ENCODE peak calls at places on chromosome 5, in seven cellular contexts. One of them, this sample, is unnamed.

GRCh38 chr5:158351485-158352140 is 492.7 kb upstream of the CLINT1 start:
- DNase-seq in osteoblast: no peak
- DNase-seq in lung: no peak
- DNase-seq in left ventricle myocardium inferior: no peak
- DNase-seq in HepG2: no peak
- DNase-seq in astrocyte: no peak
- DNase-seq in right cardiac atrium: no peak
- DNase-seq in this sample: no peak

GRCh38 chr5:16037121-16037520 is 142.5 kb downstream of the MARCHF11 start:
- DNase-seq in astrocyte: no peak
- DNase-seq in left ventricle myocardium inferior: no peak
- DNase-seq in osteoblast: no peak
- DNase-seq in HepG2: no peak
- DNase-seq in right cardiac atrium: no peak
- DNase-seq in lung: no peak
- DNase-seq in this sample: no peak

GRCh38 chr5:31935702-31936347 is 238.3 kb downstream of the GOLPH3 start:
- DNase-seq in lung: peak; percentile 51
- DNase-seq in right cardiac atrium: no peak
- DNase-seq in osteoblast: no peak
- DNase-seq in HepG2: no peak
- DNase-seq in astrocyte: no peak
- DNase-seq in left ventricle myocardium inferior: no peak
- DNase-seq in this sample: no peak

GRCh38 chr5:180601591-180602480 is 10.5 kb upstream of the SCGB3A1 start:
- DNase-seq in HepG2: no peak
- DNase-seq in lung: no peak
- DNase-seq in astrocyte: no peak
- DNase-seq in right cardiac atrium: peak; percentile 53
- DNase-seq in left ventricle myocardium inferior: no peak
- DNase-seq in osteoblast: peak; percentile 82
- DNase-seq in this sample: no peak

GRCh38 chr5:3858524-3858923 is 262.9 kb downstream of the IRX1 start:
- DNase-seq in osteoblast: no peak
- DNase-seq in right cardiac atrium: no peak
- DNase-seq in HepG2: no peak
- DNase-seq in lung: no peak
- DNase-seq in left ventricle myocardium inferior: no peak
- DNase-seq in astrocyte: no peak
- DNase-seq in this sample: no peak

GRCh38 chr5:1005904-1006655 is 2.5 kb upstream of the NKD2 start:
- DNase-seq in left ventricle myocardium inferior: peak; percentile 12
- DNase-seq in HepG2: no peak
- DNase-seq in lung: peak; percentile 26
- DNase-seq in right cardiac atrium: no peak
- DNase-seq in osteoblast: peak; percentile 92
- DNase-seq in astrocyte: no peak
- DNase-seq in this sample: no peak

GRCh38 chr5:31671339-31671741 is 32.4 kb downstream of the PDZD2 start:
- DNase-seq in astrocyte: peak; percentile 11
- DNase-seq in lung: no peak
- DNase-seq in right cardiac atrium: peak; percentile 58
- DNase-seq in osteoblast: no peak
- DNase-seq in HepG2: no peak
- DNase-seq in left ventricle myocardium inferior: peak; percentile 39
- DNase-seq in this sample: no peak

GRCh38 chr5:125461641-125462072 is 715.2 kb upstream of the ZNF608 start:
- DNase-seq in astrocyte: peak; percentile 23
- DNase-seq in right cardiac atrium: no peak
- DNase-seq in osteoblast: no peak
- DNase-seq in HepG2: no peak
- DNase-seq in lung: no peak
- DNase-seq in left ventricle myocardium inferior: no peak
- DNase-seq in this sample: no peak

GRCh38 chr5:95448836-95449235 is 57.7 kb downstream of the FAM81B start:
- DNase-seq in right cardiac atrium: no peak
- DNase-seq in astrocyte: no peak
- DNase-seq in lung: no peak
- DNase-seq in HepG2: no peak
- DNase-seq in osteoblast: no peak
- DNase-seq in left ventricle myocardium inferior: no peak
- DNase-seq in this sample: no peak

GRCh38 chr5:78958672-78959410 is 26.3 kb downstream of the ARSB start:
- DNase-seq in lung: no peak
- DNase-seq in astrocyte: no peak
- DNase-seq in right cardiac atrium: no peak
- DNase-seq in left ventricle myocardium inferior: no peak
- DNase-seq in HepG2: peak; percentile 41
- DNase-seq in osteoblast: no peak
- DNase-seq in this sample: no peak

GRCh38 chr5:1519631-1520141 is 4.1 kb downstream of the LPCAT1 start:
- DNase-seq in osteoblast: peak; percentile 58
- DNase-seq in right cardiac atrium: peak; percentile 40
- DNase-seq in left ventricle myocardium inferior: no peak
- DNase-seq in HepG2: no peak
- DNase-seq in astrocyte: no peak
- DNase-seq in lung: peak; percentile 26
- DNase-seq in this sample: no peak

GRCh38 chr5:154858972-154859950 is 834 bp downstream of the CNOT8 start:
- DNase-seq in left ventricle myocardium inferior: no peak
- DNase-seq in astrocyte: no peak
- DNase-seq in HepG2: no peak
- DNase-seq in right cardiac atrium: no peak
- DNase-seq in osteoblast: peak; percentile 11
- DNase-seq in lung: no peak
- DNase-seq in this sample: no peak

GRCh38 chr5:180135128-180135955 is 63.8 kb upstream of the RNF130 start:
- DNase-seq in astrocyte: peak; percentile 81
- DNase-seq in left ventricle myocardium inferior: no peak
- DNase-seq in right cardiac atrium: no peak
- DNase-seq in osteoblast: peak; percentile 99
- DNase-seq in HepG2: no peak
- DNase-seq in lung: no peak
- DNase-seq in this sample: no peak

GRCh38 chr5:9924614-9925013 is 294.5 kb upstream of the TAS2R1 start:
- DNase-seq in osteoblast: peak; percentile 58
- DNase-seq in lung: no peak
- DNase-seq in HepG2: no peak
- DNase-seq in left ventricle myocardium inferior: no peak
- DNase-seq in right cardiac atrium: no peak
- DNase-seq in astrocyte: peak; percentile 98
- DNase-seq in this sample: no peak

GRCh38 chr5:171614511-171614910 is 171.1 kb upstream of the SMIM23 start:
- DNase-seq in astrocyte: no peak
- DNase-seq in HepG2: no peak
- DNase-seq in right cardiac atrium: no peak
- DNase-seq in lung: no peak
- DNase-seq in left ventricle myocardium inferior: no peak
- DNase-seq in osteoblast: no peak
- DNase-seq in this sample: no peak

GRCh38 chr5:322281-322941 is 897 bp downstream of the AHRR start:
- DNase-seq in osteoblast: peak; percentile 90
- DNase-seq in lung: no peak
- DNase-seq in left ventricle myocardium inferior: no peak
- DNase-seq in right cardiac atrium: no peak
- DNase-seq in astrocyte: no peak
- DNase-seq in HepG2: no peak
- DNase-seq in this sample: no peak

GRCh38 chr5:141816598-141817399 is 61.4 kb downstream of the PCDH1 start:
- DNase-seq in astrocyte: no peak
- DNase-seq in HepG2: no peak
- DNase-seq in lung: no peak
- DNase-seq in osteoblast: peak; percentile 58
- DNase-seq in right cardiac atrium: no peak
- DNase-seq in left ventricle myocardium inferior: no peak
- DNase-seq in this sample: no peak

GRCh38 chr5:77208507-77209163 is 1.8 kb upstream of the PDE8B start:
- DNase-seq in astrocyte: no peak
- DNase-seq in HepG2: no peak
- DNase-seq in lung: no peak
- DNase-seq in left ventricle myocardium inferior: peak; percentile 27
- DNase-seq in right cardiac atrium: no peak
- DNase-seq in osteoblast: no peak
- DNase-seq in this sample: no peak

GRCh38 chr5:123814796-123815479 is 303.0 kb downstream of the CSNK1G3 start:
- DNase-seq in left ventricle myocardium inferior: no peak
- DNase-seq in HepG2: no peak
- DNase-seq in lung: no peak
- DNase-seq in right cardiac atrium: no peak
- DNase-seq in astrocyte: peak; percentile 63
- DNase-seq in osteoblast: no peak
- DNase-seq in this sample: no peak
- H3K4me1 ChIP-seq in left ventricle myocardium inferior: peaks cover 37% of the 10 kb centered on the region
- H3K4me1 ChIP-seq in HepG2: peaks cover 3% of the 10 kb centered on the region
- H3K4me1 ChIP-seq in lung: peaks cover 7% of the 10 kb centered on the region
- H3K4me1 ChIP-seq in right cardiac atrium: peaks cover 8% of the 10 kb centered on the region
- H3K4me1 ChIP-seq in astrocyte: peaks cover 14% of the 10 kb centered on the region
- H3K4me1 ChIP-seq in osteoblast: no peaks in the 10 kb centered on the region
- H3K4me1 ChIP-seq in this sample: no peaks in the 10 kb centered on the region

GRCh38 chr5:177446184-177447065 is at the start of gene PRR7:
- DNase-seq in HepG2: no peak
- DNase-seq in left ventricle myocardium inferior: peak; percentile 60
- DNase-seq in right cardiac atrium: peak; percentile 87
- DNase-seq in lung: peak; percentile 35
- DNase-seq in osteoblast: peak; percentile 100
- DNase-seq in astrocyte: peak; percentile 62
- DNase-seq in this sample: peak; percentile 61
- H3K27ac ChIP-seq in HepG2: peak within 1 kb of the TSS; percentile 74
- H3K27ac ChIP-seq in left ventricle myocardium inferior: no peak within 1 kb of the TSS
- H3K27ac ChIP-seq in right cardiac atrium: no peak within 1 kb of the TSS
- H3K27ac ChIP-seq in lung: peak within 1 kb of the TSS; percentile 4
- H3K27ac ChIP-seq in osteoblast: peak within 1 kb of the TSS; percentile 25
- H3K27ac ChIP-seq in astrocyte: peak within 1 kb of the TSS; percentile 23
- H3K27ac ChIP-seq in this sample: peak within 1 kb of the TSS; percentile 66

DNA sequence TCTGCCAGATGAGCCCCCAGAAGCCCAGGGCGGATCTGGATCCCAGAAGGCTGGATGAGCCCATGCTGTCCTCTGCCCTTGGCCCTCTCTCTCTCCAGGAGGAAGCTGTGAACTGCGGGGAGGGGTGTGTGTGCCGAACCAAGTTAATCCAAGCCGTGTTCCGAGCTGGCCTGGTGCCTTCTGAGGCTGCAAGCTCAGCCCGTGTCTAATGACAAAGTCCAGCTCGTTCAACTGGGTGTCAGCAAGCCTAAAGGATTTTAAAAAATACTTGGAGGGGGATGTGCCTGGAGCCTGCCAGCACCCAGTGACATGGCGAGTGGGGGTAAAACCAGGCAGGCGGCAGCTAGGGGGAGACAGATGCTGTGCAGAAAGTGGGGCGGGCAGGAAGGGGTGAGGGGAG is 8.0 kb downstream of the STC2 start:
- DNase-seq in HepG2: no peak
- DNase-seq in astrocyte: no peak
- DNase-seq in right cardiac atrium: peak; percentile 92
- DNase-seq in osteoblast: no peak
- DNase-seq in lung: peak; percentile 36
- DNase-seq in left ventricle myocardium inferior: peak; percentile 85
- DNase-seq in this sample: no peak
- H3K4me1 ChIP-seq in HepG2: peaks cover 73% of the 10 kb centered on the region
- H3K4me1 ChIP-seq in astrocyte: peaks cover 43% of the 10 kb centered on the region
- H3K4me1 ChIP-seq in right cardiac atrium: peaks cover 29% of the 10 kb centered on the region
- H3K4me1 ChIP-seq in osteoblast: peaks cover 53% of the 10 kb centered on the region
- H3K4me1 ChIP-seq in lung: peaks cover 17% of the 10 kb centered on the region
- H3K4me1 ChIP-seq in left ventricle myocardium inferior: peaks cover 85% of the 10 kb centered on the region
- H3K4me1 ChIP-seq in this sample: no peaks in the 10 kb centered on the region

GRCh38 chr5:107426209-107426608 is 244.5 kb downstream of the EFNA5 start:
- DNase-seq in right cardiac atrium: no peak
- DNase-seq in astrocyte: peak; percentile 12
- DNase-seq in HepG2: no peak
- DNase-seq in left ventricle myocardium inferior: no peak
- DNase-seq in osteoblast: no peak
- DNase-seq in lung: no peak
- DNase-seq in this sample: no peak
- H3K27ac ChIP-seq in right cardiac atrium: no peak overlapping the region
- H3K27ac ChIP-seq in astrocyte: peak overlapping the region; percentile 67
- H3K27ac ChIP-seq in HepG2: no peak overlapping the region
- H3K27ac ChIP-seq in left ventricle myocardium inferior: no peak overlapping the region
- H3K27ac ChIP-seq in osteoblast: peak overlapping the region; percentile 43
- H3K27ac ChIP-seq in lung: no peak overlapping the region
- H3K27ac ChIP-seq in this sample: no peak overlapping the region

DNA sequence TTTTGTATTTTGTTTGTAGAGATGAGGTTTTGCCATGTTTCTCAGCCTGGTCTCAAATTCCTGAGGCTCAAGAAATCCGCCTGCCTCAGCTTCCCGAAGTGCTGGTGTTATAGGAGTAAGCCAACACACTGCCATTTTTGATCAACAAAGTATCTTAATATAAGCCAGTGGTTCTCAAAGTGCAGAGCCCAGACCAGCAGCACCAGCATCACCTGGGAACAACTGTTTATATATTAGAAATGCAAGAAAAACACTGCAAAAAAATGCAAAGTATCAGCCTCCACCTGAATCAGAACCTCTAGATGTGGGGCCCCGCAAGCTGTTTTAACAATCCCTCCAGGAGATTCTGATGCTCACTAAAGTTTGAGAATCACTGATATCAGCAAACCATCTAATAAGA is 6.2 kb downstream of the IL17B start:
- DNase-seq in right cardiac atrium: no peak
- DNase-seq in lung: no peak
- DNase-seq in HepG2: no peak
- DNase-seq in astrocyte: no peak
- DNase-seq in osteoblast: peak; percentile 17
- DNase-seq in left ventricle myocardium inferior: no peak
- DNase-seq in this sample: no peak
- H3K4me1 ChIP-seq in right cardiac atrium: no peaks in the 10 kb centered on the region
- H3K4me1 ChIP-seq in lung: no peaks in the 10 kb centered on the region
- H3K4me1 ChIP-seq in HepG2: peaks cover 3% of the 10 kb centered on the region
- H3K4me1 ChIP-seq in astrocyte: no peaks in the 10 kb centered on the region
- H3K4me1 ChIP-seq in osteoblast: no peaks in the 10 kb centered on the region
- H3K4me1 ChIP-seq in left ventricle myocardium inferior: peaks cover 22% of the 10 kb centered on the region
- H3K4me1 ChIP-seq in this sample: no peaks in the 10 kb centered on the region

GRCh38 chr5:14359069-14360043 is 216.2 kb downstream of the TRIO start:
- DNase-seq in HepG2: no peak
- DNase-seq in lung: no peak
- DNase-seq in left ventricle myocardium inferior: no peak
- DNase-seq in osteoblast: peak; percentile 29
- DNase-seq in right cardiac atrium: no peak
- DNase-seq in astrocyte: no peak
- DNase-seq in this sample: no peak
- H3K27ac ChIP-seq in HepG2: no peak overlapping the region
- H3K27ac ChIP-seq in lung: no peak overlapping the region
- H3K27ac ChIP-seq in left ventricle myocardium inferior: no peak overlapping the region
- H3K27ac ChIP-seq in osteoblast: no peak overlapping the region
- H3K27ac ChIP-seq in right cardiac atrium: no peak overlapping the region
- H3K27ac ChIP-seq in astrocyte: no peak overlapping the region
- H3K27ac ChIP-seq in this sample: no peak overlapping the region